ENCODE peak calls at places on chromosomes 5 and 9, in five cellular contexts. P, K, Y, D and G are unnamed samples.

GRCh38 chr5:180632768-180633167 is 16.6 kb downstream of the FLT4 start:
- DNase-seq in P (no peak), K (no peak), Y (no peak), D (no peak), G (no peak)

GRCh38 chr5:89043676-89044075 is 160.7 kb upstream of the MEF2C start:
- DNase-seq in P (no peak), K (peak; percentile 13), Y (peak; percentile 11), D (no peak), G (no peak)

GRCh38 chr5:145681216-145681615 is 153.9 kb downstream of the PRELID2 start:
- DNase-seq in P (no peak), K (no peak), Y (no peak), D (no peak), G (no peak)

GRCh38 chr5:158812381-158812780 is 287.3 kb downstream of the EBF1 start:
- DNase-seq in P (no peak), K (no peak), Y (peak; percentile 86), D (no peak), G (no peak)

GRCh38 chr5:53438486-53439472 is 41.6 kb upstream of the FST start:
- DNase-seq in P (no peak), K (peak; percentile 63), Y (no peak), D (no peak), G (no peak)

GRCh38 chr5:149641000-149641576 is 59.8 kb downstream of the ARHGEF37 start:
- DNase-seq in P (peak; percentile 27), K (no peak), Y (no peak), D (no peak), G (peak; percentile 59)

GRCh38 chr5:42591026-42591425 is 165.6 kb upstream of the CCDC152 start:
- DNase-seq in P (no peak), K (no peak), Y (no peak), D (no peak), G (no peak)

GRCh38 chr5:176619203-176619568 is 9.2 kb upstream of the GPRIN1 start:
- DNase-seq in P (no peak), K (peak; percentile 95), Y (peak; percentile 77), D (no peak), G (no peak)

GRCh38 chr5:113448224-113448623 is 13.4 kb upstream of the TSSK1B start:
- DNase-seq in P (no peak), K (no peak), Y (no peak), D (no peak), G (no peak)

GRCh38 chr9:133333566-133333965 is 2.4 kb downstream of the SURF6 start:
- DNase-seq in P (no peak), K (no peak), Y (no peak), D (no peak), G (no peak)

GRCh38 chr5:39755986-39756385 is 331.2 kb upstream of the DAB2 start:
- DNase-seq in P (peak; percentile 65), K (peak; percentile 53), Y (no peak), D (no peak), G (no peak)

GRCh38 chr5:14863105-14863504 is 8.5 kb downstream of the ANKH start:
- DNase-seq in P (no peak), K (no peak), Y (no peak), D (no peak), G (no peak)

GRCh38 chr5:154211611-154212390 is 21.3 kb downstream of the GALNT10 start:
- DNase-seq in P (no peak), K (no peak), Y (no peak), D (no peak), G (no peak)

GRCh38 chr9:36276840-36277239 is 18.6 kb upstream of the GNE start:
- DNase-seq in P (no peak), K (no peak), Y (no peak), D (no peak), G (no peak)

GRCh38 chr9:131807131-131807990 is 67.5 kb upstream of the RAPGEF1 start:
- DNase-seq in P (no peak), K (no peak), Y (no peak), D (no peak), G (no peak)

GRCh38 chr5:32147236-32147635 is 26.9 kb downstream of the GOLPH3 start:
- DNase-seq in P (no peak), K (no peak), Y (no peak), D (no peak), G (no peak)

GRCh38 chr9:72871685-72872084 is 81.2 kb downstream of the ALDH1A1 start:
- DNase-seq in P (no peak), K (peak; percentile 41), Y (no peak), D (no peak), G (no peak)

GRCh38 chr9:98117984-98118639 is 910 bp downstream of the TRIM14 start:
- DNase-seq in P (no peak), K (peak; percentile 74), Y (peak; percentile 51), D (no peak), G (no peak)

GRCh38 chr9:114883709-114884108 is 46.7 kb downstream of the TNFSF8 start:
- DNase-seq in P (no peak), K (no peak), Y (no peak), D (no peak), G (no peak)

GRCh38 chr5:79227484-79227995 is 8.4 kb upstream of the JMY start:
- DNase-seq in P (no peak), K (no peak), Y (no peak), D (no peak), G (peak; percentile 58)

GRCh38 chr5:87418506-87418905 is 5.8 kb upstream of the CCNH start:
- DNase-seq in P (no peak), K (no peak), Y (no peak), D (no peak), G (no peak)

GRCh38 chr5:36236801-36237200 is 4.9 kb downstream of the NADK2 start:
- DNase-seq in P (no peak), K (no peak), Y (peak; percentile 10), D (no peak), G (no peak)

GRCh38 chr9:113361304-113362018 is 12.1 kb downstream of the BSPRY start:
- DNase-seq in P (no peak), K (no peak), Y (no peak), D (no peak), G (no peak)

GRCh38 chr5:10535237-10535530 is 28.7 kb upstream of the ANKRD33B start:
- DNase-seq in P (no peak), K (no peak), Y (no peak), D (no peak), G (no peak)

GRCh38 chr5:16540421-16540820 is 74.8 kb upstream of the ZNF622 start:
- DNase-seq in P (peak; percentile 38), K (peak; percentile 52), Y (no peak), D (no peak), G (no peak)

GRCh38 chr5:133196441-133197085 is 144.8 kb downstream of the HSPA4 start:
- DNase-seq in P (no peak), K (no peak), Y (no peak), D (no peak), G (no peak)

GRCh38 chr5:89213584-89213983 is 330.6 kb upstream of the MEF2C start:
- DNase-seq in P (peak; percentile 10), K (no peak), Y (no peak), D (peak; percentile 19), G (no peak)

GRCh38 chr5:136492587-136492986 is 127.2 kb upstream of the TRPC7 start:
- DNase-seq in P (no peak), K (no peak), Y (no peak), D (no peak), G (no peak)

GRCh38 chr5:112551437-112552018 is 132.5 kb upstream of the EPB41L4A start:
- DNase-seq in P (peak; percentile 81), K (peak; percentile 70), Y (peak; percentile 73), D (peak; percentile 38), G (no peak)